ENCODE peak calls at places on chromosomes 11 and 22, in nine cellular contexts. One of them, this sample, is unnamed.

GRCh38 chr11:36326524-36327419 is 30.7 kb downstream of the PRR5L start:
- DNase-seq in IMR-90: no peak
- DNase-seq in lung: no peak
- DNase-seq in pancreas: no peak
- DNase-seq in DND-41: no peak
- DNase-seq in spleen: no peak
- DNase-seq in upper lobe of right lung: no peak
- DNase-seq in osteoblast: no peak
- DNase-seq in body of pancreas: no peak
- DNase-seq in this sample: no peak

GRCh38 chr11:116576523-116576922 is 196.3 kb downstream of the BUD13 start:
- DNase-seq in IMR-90: no peak
- DNase-seq in lung: no peak
- DNase-seq in pancreas: no peak
- DNase-seq in DND-41: peak; percentile 51
- DNase-seq in spleen: no peak
- DNase-seq in upper lobe of right lung: no peak
- DNase-seq in osteoblast: no peak
- DNase-seq in body of pancreas: no peak
- DNase-seq in this sample: peak; percentile 4

GRCh38 chr11:8988329-8989234 is 15.2 kb downstream of the NRIP3 start:
- DNase-seq in IMR-90: peak; percentile 65
- DNase-seq in lung: no peak
- DNase-seq in pancreas: no peak
- DNase-seq in DND-41: no peak
- DNase-seq in spleen: no peak
- DNase-seq in upper lobe of right lung: no peak
- DNase-seq in osteoblast: no peak
- DNase-seq in body of pancreas: no peak
- DNase-seq in this sample: no peak

GRCh38 chr11:79082920-79083319 is 357.9 kb downstream of the TENM4 start:
- DNase-seq in IMR-90: no peak
- DNase-seq in lung: no peak
- DNase-seq in pancreas: no peak
- DNase-seq in DND-41: no peak
- DNase-seq in spleen: no peak
- DNase-seq in upper lobe of right lung: no peak
- DNase-seq in osteoblast: no peak
- DNase-seq in body of pancreas: no peak
- DNase-seq in this sample: no peak

GRCh38 chr11:129440028-129440630 is 64.5 kb downstream of the BARX2 start:
- DNase-seq in IMR-90: no peak
- DNase-seq in lung: peak; percentile 38
- DNase-seq in pancreas: no peak
- DNase-seq in DND-41: no peak
- DNase-seq in spleen: no peak
- DNase-seq in upper lobe of right lung: no peak
- DNase-seq in osteoblast: no peak
- DNase-seq in body of pancreas: peak; percentile 82
- DNase-seq in this sample: peak; percentile 82

GRCh38 chr22:39980635-39981034 is 14.1 kb upstream of the FAM83F start:
- DNase-seq in IMR-90: peak; percentile 15
- DNase-seq in lung: no peak
- DNase-seq in pancreas: no peak
- DNase-seq in DND-41: no peak
- DNase-seq in spleen: no peak
- DNase-seq in upper lobe of right lung: no peak
- DNase-seq in osteoblast: peak; percentile 52
- DNase-seq in body of pancreas: no peak
- DNase-seq in this sample: no peak

GRCh38 chr11:62546937-62547625 is 475 bp upstream of the AHNAK start:
- DNase-seq in IMR-90: peak; percentile 49
- DNase-seq in lung: no peak
- DNase-seq in pancreas: no peak
- DNase-seq in DND-41: no peak
- DNase-seq in spleen: no peak
- DNase-seq in upper lobe of right lung: no peak
- DNase-seq in osteoblast: peak; percentile 94
- DNase-seq in body of pancreas: no peak
- DNase-seq in this sample: peak; percentile 84

GRCh38 chr22:42076764-42077485 is 2.6 kb upstream of the SMDT1 start:
- DNase-seq in IMR-90: no peak
- DNase-seq in lung: no peak
- DNase-seq in pancreas: no peak
- DNase-seq in DND-41: no peak
- DNase-seq in spleen: peak; percentile 28
- DNase-seq in upper lobe of right lung: no peak
- DNase-seq in osteoblast: peak; percentile 57
- DNase-seq in body of pancreas: no peak
- DNase-seq in this sample: no peak

GRCh38 chr11:8205566-8205965 is 36.7 kb upstream of the RIC3 start:
- DNase-seq in IMR-90: no peak
- DNase-seq in lung: no peak
- DNase-seq in pancreas: no peak
- DNase-seq in DND-41: no peak
- DNase-seq in spleen: no peak
- DNase-seq in upper lobe of right lung: no peak
- DNase-seq in osteoblast: no peak
- DNase-seq in body of pancreas: no peak
- DNase-seq in this sample: no peak

GRCh38 chr11:128026596-128026995 is 560.8 kb downstream of the ETS1 start:
- DNase-seq in IMR-90: peak; percentile 98
- DNase-seq in lung: no peak
- DNase-seq in pancreas: no peak
- DNase-seq in DND-41: no peak
- DNase-seq in spleen: no peak
- DNase-seq in upper lobe of right lung: no peak
- DNase-seq in osteoblast: peak; percentile 48
- DNase-seq in body of pancreas: peak; percentile 15
- DNase-seq in this sample: no peak

GRCh38 chr11:4095509-4096230 is 1.1 kb downstream of the RRM1 start:
- DNase-seq in IMR-90: peak; percentile 78
- DNase-seq in lung: no peak
- DNase-seq in pancreas: no peak
- DNase-seq in DND-41: no peak
- DNase-seq in spleen: no peak
- DNase-seq in upper lobe of right lung: no peak
- DNase-seq in osteoblast: peak; percentile 54
- DNase-seq in body of pancreas: no peak
- DNase-seq in this sample: no peak

GRCh38 chr22:31102441-31103081 is 4.8 kb downstream of the SELENOM start:
- DNase-seq in IMR-90: peak; percentile 98
- DNase-seq in lung: no peak
- DNase-seq in pancreas: no peak
- DNase-seq in DND-41: no peak
- DNase-seq in spleen: peak; percentile 62
- DNase-seq in upper lobe of right lung: no peak
- DNase-seq in osteoblast: peak; percentile 99
- DNase-seq in body of pancreas: peak; percentile 59
- DNase-seq in this sample: peak; percentile 91

GRCh38 chr11:115170133-115170815 is 333.9 kb downstream of the CADM1 start:
- DNase-seq in IMR-90: peak; percentile 38
- DNase-seq in lung: no peak
- DNase-seq in pancreas: no peak
- DNase-seq in DND-41: peak; percentile 28
- DNase-seq in spleen: no peak
- DNase-seq in upper lobe of right lung: no peak
- DNase-seq in osteoblast: no peak
- DNase-seq in body of pancreas: no peak
- DNase-seq in this sample: no peak

DNA sequence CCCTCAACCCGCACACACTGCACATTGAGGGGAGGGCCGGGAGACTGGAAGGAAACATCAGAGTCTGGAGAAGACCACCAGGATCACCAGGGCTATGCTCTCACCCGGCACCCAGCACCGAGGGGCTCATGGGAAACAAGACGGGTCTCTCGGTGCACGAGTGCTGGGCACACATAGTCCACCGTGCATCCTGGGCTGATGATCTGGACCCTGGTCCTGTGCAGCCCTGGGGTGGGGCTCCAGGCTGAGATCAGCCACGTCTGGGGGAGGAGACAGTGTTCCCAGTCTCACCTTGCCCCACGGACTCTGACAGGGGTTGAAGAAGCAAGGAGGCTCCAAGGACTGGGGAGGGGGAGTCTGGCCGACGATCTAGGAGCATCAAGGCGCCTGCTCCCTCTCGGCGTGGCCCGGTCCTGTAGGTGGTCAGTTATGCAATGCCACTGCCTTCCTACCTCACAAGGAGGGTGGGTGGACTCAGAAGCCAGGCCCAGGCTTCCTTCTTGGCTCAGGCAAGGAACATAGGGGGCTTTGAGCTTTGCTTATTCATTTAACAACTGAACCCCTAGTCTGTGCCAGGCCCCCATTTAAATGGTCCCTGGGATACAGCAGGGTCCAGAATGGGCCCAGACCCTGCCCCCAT is 11.4 kb upstream of the CD81 start:
- DNase-seq in IMR-90: no peak
- DNase-seq in lung: no peak
- DNase-seq in pancreas: no peak
- DNase-seq in DND-41: no peak
- DNase-seq in spleen: peak; percentile 51
- DNase-seq in upper lobe of right lung: peak; percentile 62
- DNase-seq in osteoblast: peak; percentile 74
- DNase-seq in body of pancreas: no peak
- DNase-seq in this sample: peak; percentile 59
- TF ChIP-seq CTCF in IMR-90: no peak
- TF ChIP-seq CTCF in lung: no peak
- TF ChIP-seq CTCF in pancreas: no peak
- TF ChIP-seq CTCF in DND-41: no peak
- TF ChIP-seq CTCF in spleen: no peak
- TF ChIP-seq CTCF in upper lobe of right lung: no peak
- TF ChIP-seq CTCF in osteoblast: no peak
- TF ChIP-seq CTCF in body of pancreas: no peak
- TF ChIP-seq CTCF in this sample: no peak

DNA sequence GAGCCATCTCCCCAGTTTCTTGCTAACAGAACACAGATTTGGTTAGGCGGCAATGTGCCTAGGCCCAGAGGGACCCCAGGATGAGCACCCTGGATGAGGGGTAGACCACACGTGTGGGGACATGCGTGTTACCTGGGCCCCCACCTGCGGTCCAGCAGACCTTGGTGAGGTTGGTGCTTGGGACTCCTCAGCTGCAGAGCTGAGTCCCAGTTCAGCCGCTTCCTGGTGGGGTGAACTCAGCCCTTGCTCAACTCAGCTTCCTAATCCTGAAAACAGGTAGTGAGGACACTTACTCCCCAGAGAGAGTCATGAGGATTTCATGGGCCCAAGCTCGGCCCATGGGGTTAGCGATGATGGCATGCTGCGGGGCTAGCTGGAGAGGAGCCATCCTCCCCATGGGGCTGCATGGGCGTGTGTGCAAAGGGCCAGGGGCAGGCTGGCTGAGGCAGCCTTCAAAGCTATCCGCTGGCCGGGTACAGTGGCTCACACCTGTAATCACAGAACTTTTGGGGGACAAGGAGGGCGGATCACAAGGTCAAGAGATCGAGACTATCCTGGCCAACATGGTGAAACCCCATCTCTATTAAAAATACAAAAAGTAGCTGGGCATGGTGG is 46.9 kb upstream of the SHISAL1 start:
- DNase-seq in IMR-90: no peak
- DNase-seq in lung: no peak
- DNase-seq in pancreas: peak; percentile 28
- DNase-seq in DND-41: no peak
- DNase-seq in spleen: peak; percentile 53
- DNase-seq in upper lobe of right lung: peak; percentile 52
- DNase-seq in osteoblast: peak; percentile 69
- DNase-seq in body of pancreas: no peak
- DNase-seq in this sample: peak; percentile 47
- H3K4me1 ChIP-seq in IMR-90: peaks cover 47% of the 10 kb centered on the region
- H3K4me1 ChIP-seq in lung: peaks cover 15% of the 10 kb centered on the region
- H3K4me1 ChIP-seq in pancreas: no peaks in the 10 kb centered on the region
- H3K4me1 ChIP-seq in DND-41: no peaks in the 10 kb centered on the region
- H3K4me1 ChIP-seq in spleen: peaks cover 4% of the 10 kb centered on the region
- H3K4me1 ChIP-seq in upper lobe of right lung: peaks cover 25% of the 10 kb centered on the region
- H3K4me1 ChIP-seq in osteoblast: peaks cover 46% of the 10 kb centered on the region
- H3K4me1 ChIP-seq in body of pancreas: no peaks in the 10 kb centered on the region
- H3K4me1 ChIP-seq in this sample: no peaks in the 10 kb centered on the region

DNA sequence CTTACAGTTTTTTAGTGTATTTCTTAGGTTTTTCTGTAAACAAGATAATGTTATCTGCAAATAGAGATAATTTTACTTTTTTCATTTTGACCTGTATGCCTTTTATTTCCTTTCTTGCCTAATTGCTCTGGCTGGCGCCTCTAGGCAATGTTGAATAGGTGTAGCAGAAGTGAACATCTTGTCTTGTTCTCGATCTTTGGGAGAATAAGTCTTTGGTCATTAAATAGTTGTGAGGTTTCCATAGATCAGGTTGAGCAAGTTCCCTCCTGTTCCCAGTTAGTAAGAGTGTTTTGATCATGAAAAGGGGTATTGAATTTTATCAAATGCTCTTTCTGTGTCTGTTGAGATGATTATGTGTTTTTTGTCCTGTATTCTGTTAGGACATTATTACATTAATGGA is 24.0 kb downstream of the PIH1D2 start:
- DNase-seq in IMR-90: no peak
- DNase-seq in lung: no peak
- DNase-seq in pancreas: no peak
- DNase-seq in DND-41: no peak
- DNase-seq in spleen: no peak
- DNase-seq in upper lobe of right lung: no peak
- DNase-seq in osteoblast: no peak
- DNase-seq in body of pancreas: no peak
- DNase-seq in this sample: no peak
- H3K36me3 ChIP-seq in IMR-90: peaks cover 22% of the 10 kb centered on the region
- H3K36me3 ChIP-seq in lung: peaks cover 14% of the 10 kb centered on the region
- H3K36me3 ChIP-seq in pancreas: peaks cover 35% of the 10 kb centered on the region
- H3K36me3 ChIP-seq in DND-41: peaks cover 80% of the 10 kb centered on the region
- H3K36me3 ChIP-seq in spleen: peaks cover 93% of the 10 kb centered on the region
- H3K36me3 ChIP-seq in upper lobe of right lung: peaks cover 86% of the 10 kb centered on the region
- H3K36me3 ChIP-seq in osteoblast: peaks cover 39% of the 10 kb centered on the region
- H3K36me3 ChIP-seq in body of pancreas: peaks cover 15% of the 10 kb centered on the region
- H3K36me3 ChIP-seq in this sample: peaks cover 28% of the 10 kb centered on the region

GRCh38 chr22:33811686-33812085 is 108.6 kb downstream of the LARGE1 start:
- DNase-seq in IMR-90: peak; percentile 79
- DNase-seq in lung: no peak
- DNase-seq in pancreas: no peak
- DNase-seq in DND-41: no peak
- DNase-seq in spleen: no peak
- DNase-seq in upper lobe of right lung: no peak
- DNase-seq in osteoblast: no peak
- DNase-seq in body of pancreas: peak; percentile 59
- DNase-seq in this sample: peak; percentile 87

GRCh38 chr22:33806191-33806590 is 114.1 kb downstream of the LARGE1 start:
- DNase-seq in IMR-90: peak; percentile 20
- DNase-seq in lung: no peak
- DNase-seq in pancreas: no peak
- DNase-seq in DND-41: no peak
- DNase-seq in spleen: no peak
- DNase-seq in upper lobe of right lung: no peak
- DNase-seq in osteoblast: no peak
- DNase-seq in body of pancreas: no peak
- DNase-seq in this sample: no peak

GRCh38 chr22:33807465-33807864 is 112.8 kb downstream of the LARGE1 start:
- DNase-seq in IMR-90: peak; percentile 48
- DNase-seq in lung: no peak
- DNase-seq in pancreas: no peak
- DNase-seq in DND-41: no peak
- DNase-seq in spleen: no peak
- DNase-seq in upper lobe of right lung: no peak
- DNase-seq in osteoblast: no peak
- DNase-seq in body of pancreas: no peak
- DNase-seq in this sample: no peak

GRCh38 chr22:33812578-33812977 is 107.7 kb downstream of the LARGE1 start:
- DNase-seq in IMR-90: no peak
- DNase-seq in lung: no peak
- DNase-seq in pancreas: no peak
- DNase-seq in DND-41: no peak
- DNase-seq in spleen: no peak
- DNase-seq in upper lobe of right lung: no peak
- DNase-seq in osteoblast: no peak
- DNase-seq in body of pancreas: no peak
- DNase-seq in this sample: no peak

GRCh38 chr22:33811208-33811607 is 109.1 kb downstream of the LARGE1 start:
- DNase-seq in IMR-90: no peak
- DNase-seq in lung: no peak
- DNase-seq in pancreas: no peak
- DNase-seq in DND-41: no peak
- DNase-seq in spleen: no peak
- DNase-seq in upper lobe of right lung: no peak
- DNase-seq in osteoblast: no peak
- DNase-seq in body of pancreas: no peak
- DNase-seq in this sample: no peak
- TF ChIP-seq CTCF in IMR-90: no peak
- TF ChIP-seq CTCF in lung: no peak
- TF ChIP-seq CTCF in pancreas: no peak
- TF ChIP-seq CTCF in DND-41: no peak
- TF ChIP-seq CTCF in spleen: no peak
- TF ChIP-seq CTCF in upper lobe of right lung: no peak
- TF ChIP-seq CTCF in osteoblast: no peak
- TF ChIP-seq CTCF in body of pancreas: no peak
- TF ChIP-seq CTCF in this sample: no peak